ENCODE peak calls at places on chromosomes 7 and 10, in seven cellular contexts. D is right lobe of liver, A is GM12878, O is upper lobe of left lung, H is GM23338, Z is right atrium auricular region, J is left ventricle myocardium inferior. B is an unnamed sample. For H3K4me1 and H3K36me3, the result is how much of the 10 kb centered on the place peaks cover.

GRCh38 chr7:74401137-74401859 is 52.4 kb upstream of the GTF2IRD1 start:
- DNase-seq in D (peak), A (no peak), O (no peak), H (peak), Z (peak), J (peak), B (no peak)

GRCh38 chr7:70620333-70621055 is 511.4 kb upstream of the GALNT17 start:
- DNase-seq in D (no peak), A (no peak), O (peak), H (no peak), Z (no peak), J (no peak), B (no peak)

GRCh38 chr10:23399701-23400144 is 39.2 kb upstream of the OTUD1 start:
- DNase-seq in D (no peak), A (no peak), O (no peak), H (no peak), Z (no peak), J (peak), B (no peak)

GRCh38 chr7:28723336-28723735 is 234.8 kb downstream of the TRIL start:
- DNase-seq in D (no peak), A (no peak), O (no peak), H (no peak), Z (no peak), J (no peak), B (no peak)

GRCh38 chr7:117951285-117951684 is 78.0 kb upstream of the CTTNBP2 start:
- DNase-seq in D (no peak), A (no peak), O (no peak), H (no peak), Z (no peak), J (no peak), B (no peak)

GRCh38 chr10:85790155-85790789 is 576.3 kb downstream of the GRID1 start:
- DNase-seq in D (no peak), A (no peak), O (peak), H (no peak), Z (no peak), J (no peak), B (no peak)

GRCh38 chr7:100516135-100516812 is 22.7 kb upstream of the AGFG2 start:
- DNase-seq in D (no peak), A (peak), O (no peak), H (peak), Z (peak), J (peak), B (no peak)

GRCh38 chr10:118596426-118597124 is 1.1 kb upstream of the PRLHR start:
- DNase-seq in D (no peak), A (no peak), O (no peak), H (peak), Z (no peak), J (no peak), B (no peak)

GRCh38 chr10:80468002-80468401 is 13.9 kb downstream of the TSPAN14 start:
- DNase-seq in D (peak), A (no peak), O (peak), H (peak), Z (peak), J (peak), B (no peak)

GRCh38 chr7:80827238-80827633 is 91.6 kb downstream of the SEMA3C start:
- DNase-seq in D (no peak), A (no peak), O (no peak), H (no peak), Z (no peak), J (no peak), B (no peak)

GRCh38 chr7:80830584-80831319 is 88.1 kb downstream of the SEMA3C start:
- DNase-seq in D (no peak), A (no peak), O (no peak), H (no peak), Z (no peak), J (no peak), B (no peak)

GRCh38 chr7:80829527-80829926 is 89.3 kb downstream of the SEMA3C start:
- DNase-seq in D (no peak), A (no peak), O (no peak), H (no peak), Z (no peak), J (no peak), B (no peak)

GRCh38 chr7:80831996-80832395 is 86.9 kb downstream of the SEMA3C start:
- DNase-seq in D (no peak), A (no peak), O (no peak), H (no peak), Z (no peak), J (no peak), B (no peak)

DNA sequence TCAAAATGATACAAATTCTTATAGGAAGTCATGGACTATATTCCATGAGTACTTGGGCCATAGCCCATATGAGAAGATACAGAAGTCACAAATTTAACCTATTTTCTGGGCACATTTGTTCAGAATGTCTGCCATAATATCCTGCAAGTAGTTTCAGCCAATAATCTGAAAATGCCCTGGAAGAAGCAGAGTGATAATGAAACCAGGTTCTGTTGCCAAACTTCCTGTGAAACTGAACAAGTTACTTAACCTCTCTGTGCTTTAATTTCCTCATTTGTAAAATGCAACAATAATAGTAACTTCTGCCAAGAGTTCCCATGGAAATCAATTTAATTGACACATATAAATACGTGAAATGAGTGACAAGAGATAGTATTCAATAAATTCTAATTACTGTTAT is 88.9 kb downstream of the SEMA3C start:
- DNase-seq in D (no peak), A (no peak), O (no peak), H (no peak), Z (no peak), J (no peak), B (no peak)
- H3K4me1 ChIP-seq in D (under half), A (under half), O (under half), H (under half), Z (under half), J (half or more), B (half or more)

GRCh38 chr7:104895851-104896236 is 118.2 kb upstream of the KMT2E start:
- DNase-seq in D (no peak), A (no peak), O (no peak), H (no peak), Z (no peak), J (no peak), B (no peak)
- TF ChIP-seq CTCF in D (no peak), A (no peak), O (no peak), H (no peak), Z (no peak), J (no peak), B (no peak)

GRCh38 chr10:94608530-94608929 is 62.9 kb downstream of the HELLS start:
- DNase-seq in D (no peak), A (no peak), O (no peak), H (no peak), Z (no peak), J (no peak), B (no peak)

GRCh38 chr10:94607111-94607510 is 61.5 kb downstream of the HELLS start:
- DNase-seq in D (no peak), A (peak), O (no peak), H (no peak), Z (no peak), J (no peak), B (no peak)

GRCh38 chr10:94602729-94603515 is 57.3 kb downstream of the HELLS start:
- DNase-seq in D (no peak), A (no peak), O (no peak), H (no peak), Z (no peak), J (no peak), B (no peak)
- H3K36me3 ChIP-seq in D (under half), A (under half), O (under half), H (half or more), Z (under half), J (under half), B (under half)

GRCh38 chr7:98514211-98515150 is 102.6 kb upstream of the NPTX2 start:
- DNase-seq in D (no peak), A (no peak), O (no peak), H (peak), Z (no peak), J (no peak), B (no peak)
- H3K4me1 ChIP-seq in D (under half), A (under half), O (under half), H (under half), Z (under half), J (under half), B (under half)

GRCh38 chr7:141220263-141220662 is 146.4 kb downstream of the TMEM178B start:
- DNase-seq in D (no peak), A (no peak), O (no peak), H (peak), Z (no peak), J (no peak), B (no peak)
- TF ChIP-seq CTCF in D (no peak), A (peak), O (no peak), H (peak), Z (no peak), J (no peak), B (no peak)

GRCh38 chr7:102410123-102410522 is 14.0 kb downstream of the PRKRIP1 start:
- DNase-seq in D (no peak), A (no peak), O (no peak), H (no peak), Z (no peak), J (no peak), B (no peak)
- H3K36me3 ChIP-seq in D (half or more), A (under half), O (half or more), H (under half), Z (half or more), J (half or more), B (under half)

GRCh38 chr10:69914373-69915268 is 112.9 kb downstream of the COL13A1 start:
- DNase-seq in D (peak), A (no peak), O (no peak), H (peak), Z (peak), J (peak), B (no peak)

GRCh38 chr10:69916133-69916532 is 114.4 kb downstream of the COL13A1 start:
- DNase-seq in D (no peak), A (no peak), O (no peak), H (no peak), Z (no peak), J (no peak), B (no peak)

GRCh38 chr10:69911571-69912528 is 110.1 kb downstream of the COL13A1 start:
- DNase-seq in D (no peak), A (no peak), O (no peak), H (peak), Z (no peak), J (peak), B (no peak)

GRCh38 chr10:69912584-69912983 is 110.9 kb downstream of the COL13A1 start:
- DNase-seq in D (no peak), A (no peak), O (no peak), H (no peak), Z (no peak), J (no peak), B (no peak)

DNA sequence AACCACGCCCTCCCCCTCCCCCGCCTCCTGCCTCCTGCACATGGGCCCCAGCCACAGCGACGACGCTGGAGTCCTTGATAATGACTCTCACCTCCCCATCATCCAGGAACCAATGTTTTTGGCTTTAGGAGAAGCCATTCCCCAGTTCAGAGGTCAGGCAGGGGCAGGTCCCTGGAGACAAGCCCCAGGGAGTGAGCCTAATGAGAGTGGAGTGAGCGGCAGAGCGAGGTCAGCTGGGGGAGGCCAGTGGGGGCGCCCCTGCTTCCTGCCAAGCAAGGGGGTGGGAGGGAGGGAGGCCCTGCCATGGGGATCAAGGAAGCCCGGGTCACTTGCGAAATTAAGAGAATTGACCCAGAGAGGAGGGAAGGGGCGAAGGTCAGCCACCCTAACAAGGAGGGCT is 111.9 kb downstream of the COL13A1 start:
- DNase-seq in D (no peak), A (no peak), O (no peak), H (no peak), Z (no peak), J (no peak), B (no peak)
- H3K4me1 ChIP-seq in D (under half), A (under half), O (under half), H (under half), Z (under half), J (under half), B (under half)

DNA sequence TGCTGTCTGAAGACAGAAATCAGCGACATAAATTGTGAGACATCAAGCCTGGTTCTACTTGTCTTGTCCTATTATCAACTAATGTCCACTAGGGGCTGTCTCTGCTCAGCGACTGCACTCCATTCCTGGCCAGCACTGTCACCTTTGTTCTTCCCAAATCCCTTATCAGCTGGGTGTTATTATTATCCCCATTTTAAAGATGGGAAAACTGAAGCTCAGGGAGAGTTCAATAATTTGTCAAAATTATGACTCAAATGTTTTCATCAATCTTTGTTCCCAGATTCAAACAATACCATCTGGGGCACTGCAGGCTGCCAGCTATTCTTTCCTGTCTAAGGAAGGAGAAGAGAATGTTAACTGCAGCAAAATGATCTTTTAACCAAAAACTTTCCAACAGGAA is 431.6 kb upstream of the NFE2L3 start:
- DNase-seq in D (no peak), A (no peak), O (no peak), H (peak), Z (no peak), J (no peak), B (no peak)
- TF ChIP-seq CTCF in D (no peak), A (peak), O (no peak), H (peak), Z (peak), J (peak), B (no peak)

DNA sequence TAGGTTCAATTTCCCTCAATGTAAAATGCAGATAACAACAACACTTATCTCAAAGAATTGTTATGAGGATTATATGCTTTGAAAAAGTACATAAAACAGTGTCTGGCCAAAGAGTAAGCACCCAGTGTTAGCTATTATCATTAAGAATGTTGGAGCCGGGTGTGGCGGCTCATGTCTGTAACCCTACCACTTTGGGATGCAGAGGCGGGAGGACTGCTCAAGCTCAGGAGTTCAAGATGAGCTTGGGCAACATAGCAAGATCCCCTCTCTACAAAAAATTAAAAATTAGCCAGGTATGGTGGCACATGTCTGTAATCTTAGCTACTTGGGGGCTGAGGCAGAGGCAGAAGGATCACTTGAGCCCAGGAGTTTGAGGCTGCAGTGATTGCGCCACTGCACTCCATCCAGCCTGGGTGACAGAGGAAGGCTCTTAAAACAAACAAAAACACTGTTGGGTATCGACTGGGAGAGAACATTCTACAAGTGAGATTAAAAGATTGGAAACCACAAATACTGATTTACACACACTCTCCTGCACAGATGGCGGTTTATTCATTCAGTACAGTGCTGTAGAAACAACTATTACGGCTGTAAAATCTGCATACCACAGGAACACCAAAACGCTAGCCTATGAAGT is 107.3 kb downstream of the PROSER2 start:
- DNase-seq in D (no peak), A (no peak), O (no peak), H (no peak), Z (no peak), J (no peak), B (no peak)
- H3K36me3 ChIP-seq in D (half or more), A (under half), O (half or more), H (under half), Z (half or more), J (half or more), B (half or more)